ENCODE peak calls at places on chromosomes 6 and 20, in eight cellular contexts. D is GM13977; E is AG10803; H is ELR; O is amygdala; C is caudate nucleus; J is GM18507; A is CD8-positive, alpha-beta memory T cell. Q is an unnamed sample.

GRCh38 chr6:14765106-14765505 is 480.8 kb upstream of the JARID2 start:
- DNase-seq in D (no peak), E (peak), H (peak), O (no peak), C (no peak), J (no peak), A (no peak), Q (no peak)

GRCh38 chr6:85679445-85680123 is 36.9 kb upstream of the SYNCRIP start:
- DNase-seq in D (no peak), E (no peak), H (peak), O (no peak), C (no peak), J (no peak), A (no peak), Q (no peak)

GRCh38 chr6:15464211-15464725 is 198.6 kb downstream of the DTNBP1 start:
- DNase-seq in D (no peak), E (peak), H (peak), O (no peak), C (no peak), J (peak), A (peak), Q (no peak)

GRCh38 chr6:147227770-147228320 is 23.6 kb downstream of the STXBP5 start:
- DNase-seq in D (no peak), E (no peak), H (peak), O (no peak), C (no peak), J (no peak), A (no peak), Q (no peak)

GRCh38 chr6:14165091-14165490 is 47.5 kb downstream of the CD83 start:
- DNase-seq in D (no peak), E (peak), H (peak), O (no peak), C (no peak), J (no peak), A (no peak), Q (no peak)

GRCh38 chr6:131024565-131024964 is 38.5 kb downstream of the EPB41L2 start:
- DNase-seq in D (no peak), E (no peak), H (no peak), O (no peak), C (no peak), J (no peak), A (no peak), Q (no peak)

GRCh38 chr20:43959079-43959919 is 44.6 kb downstream of the TOX2 start:
- DNase-seq in D (no peak), E (peak), H (no peak), O (peak), C (no peak), J (no peak), A (peak), Q (no peak)

GRCh38 chr20:22762576-22763256 is 178.3 kb upstream of the FOXA2 start:
- DNase-seq in D (no peak), E (no peak), H (no peak), O (no peak), C (no peak), J (no peak), A (no peak), Q (no peak)

GRCh38 chr6:83311231-83311630 is 118.1 kb downstream of the RWDD2A start:
- DNase-seq in D (no peak), E (peak), H (peak), O (no peak), C (no peak), J (no peak), A (no peak), Q (no peak)

GRCh38 chr6:65289491-65289890 is 417.5 kb downstream of the EYS start:
- DNase-seq in D (no peak), E (no peak), H (no peak), O (no peak), C (no peak), J (no peak), A (no peak), Q (no peak)

GRCh38 chr6:11609324-11610071 is 71.9 kb downstream of the TMEM170B start:
- DNase-seq in D (no peak), E (peak), H (peak), O (peak), C (no peak), J (no peak), A (no peak), Q (peak)

GRCh38 chr6:142233945-142234682 is 67.7 kb upstream of the ADGRG6 start:
- DNase-seq in D (no peak), E (no peak), H (no peak), O (no peak), C (no peak), J (no peak), A (no peak), Q (no peak)

GRCh38 chr6:25215881-25216280 is 63.3 kb upstream of the CARMIL1 start:
- DNase-seq in D (no peak), E (peak), H (no peak), O (no peak), C (no peak), J (no peak), A (no peak), Q (no peak)

GRCh38 chr6:20173833-20174796 is 38.2 kb downstream of the MBOAT1 start:
- DNase-seq in D (no peak), E (no peak), H (peak), O (no peak), C (no peak), J (no peak), A (no peak), Q (no peak)

GRCh38 chr20:55052464-55052863 is 577.1 kb downstream of the DOK5 start:
- DNase-seq in D (no peak), E (no peak), H (no peak), O (no peak), C (no peak), J (no peak), A (no peak), Q (no peak)

GRCh38 chr6:136323431-136324112 is 33.9 kb upstream of the BCLAF1 start:
- DNase-seq in D (no peak), E (peak), H (no peak), O (no peak), C (no peak), J (no peak), A (no peak), Q (no peak)

GRCh38 chr20:62631336-62632317 is 10.7 kb upstream of the SLCO4A1 start:
- DNase-seq in D (no peak), E (no peak), H (no peak), O (no peak), C (no peak), J (no peak), A (no peak), Q (no peak)

GRCh38 chr6:158538741-158539140 is 21.1 kb upstream of the TMEM181 start:
- DNase-seq in D (no peak), E (no peak), H (no peak), O (no peak), C (peak), J (no peak), A (no peak), Q (no peak)

GRCh38 chr20:49853640-49854039 is 41.0 kb downstream of the SLC9A8 start:
- DNase-seq in D (no peak), E (peak), H (peak), O (no peak), C (peak), J (no peak), A (no peak), Q (peak)

GRCh38 chr20:1332749-1333300 is 3.9 kb upstream of the SDCBP2 start:
- DNase-seq in D (no peak), E (no peak), H (peak), O (no peak), C (no peak), J (no peak), A (no peak), Q (no peak)

GRCh38 chr6:25056130-25056529 is 120.4 kb upstream of the RIPOR2 start:
- DNase-seq in D (peak), E (no peak), H (no peak), O (no peak), C (no peak), J (no peak), A (peak), Q (no peak)

GRCh38 chr6:44681782-44682181 is 294.3 kb downstream of the CDC5L start:
- DNase-seq in D (no peak), E (no peak), H (no peak), O (no peak), C (no peak), J (no peak), A (no peak), Q (no peak)

GRCh38 chr6:75458895-75459294 is 34.7 kb downstream of the FILIP1 start:
- DNase-seq in D (no peak), E (peak), H (no peak), O (no peak), C (no peak), J (no peak), A (no peak), Q (no peak)